ENCODE peak calls at places on chromosome 5, in eight cellular contexts. J is tibial nerve; W is CD8-positive, alpha-beta T cell; P is uterus; Z is GM12865; U is left ventricle myocardium inferior; A is mammary epithelial cell; S is body of pancreas. I is an unnamed sample.

GRCh38 chr5:142863856-142864255 is 93.7 kb downstream of the ARHGAP26 start:
- DNase-seq in J (no peak), W (no peak), P (no peak), Z (no peak), U (no peak), A (no peak), S (no peak), I (no peak)

GRCh38 chr5:174356536-174356935 is 311.0 kb downstream of the NSG2 start:
- DNase-seq in J (no peak), W (no peak), P (no peak), Z (no peak), U (no peak), A (no peak), S (no peak), I (no peak)

GRCh38 chr5:130168211-130168610 is 263.9 kb downstream of the CHSY3 start:
- DNase-seq in J (no peak), W (no peak), P (no peak), Z (no peak), U (no peak), A (no peak), S (no peak), I (peak)

GRCh38 chr5:113330533-113331200 is 104.1 kb downstream of the TSSK1B start:
- DNase-seq in J (no peak), W (no peak), P (no peak), Z (peak), U (peak), A (peak), S (peak), I (peak)

GRCh38 chr5:134547579-134547978 is 22.1 kb downstream of the JADE2 start:
- DNase-seq in J (no peak), W (no peak), P (peak), Z (no peak), U (peak), A (peak), S (peak), I (peak)

GRCh38 chr5:74030371-74030770 is 404.4 kb downstream of the ARHGEF28 start:
- DNase-seq in J (no peak), W (no peak), P (no peak), Z (no peak), U (no peak), A (no peak), S (no peak), I (no peak)

GRCh38 chr5:169805527-169805934 is 168.5 kb downstream of the DOCK2 start:
- DNase-seq in J (no peak), W (no peak), P (no peak), Z (peak), U (no peak), A (no peak), S (no peak), I (peak)

GRCh38 chr5:151345808-151346478 is 1.4 kb downstream of the SLC36A2 start:
- DNase-seq in J (no peak), W (no peak), P (no peak), Z (no peak), U (no peak), A (peak), S (no peak), I (peak)

GRCh38 chr5:68332546-68332945 is 117.0 kb downstream of the PIK3R1 start:
- DNase-seq in J (no peak), W (no peak), P (no peak), Z (peak), U (no peak), A (peak), S (no peak), I (no peak)

GRCh38 chr5:127856310-127856709 is 153.1 kb downstream of the CCDC192 start:
- DNase-seq in J (no peak), W (no peak), P (no peak), Z (peak), U (no peak), A (no peak), S (peak), I (peak)

GRCh38 chr5:151213803-151214613 is 9.9 kb downstream of the CCDC69 start:
- DNase-seq in J (peak), W (peak), P (peak), Z (peak), U (peak), A (no peak), S (peak), I (peak)

GRCh38 chr5:56207537-56207936 is 25.6 kb downstream of the ANKRD55 start:
- DNase-seq in J (no peak), W (no peak), P (no peak), Z (no peak), U (no peak), A (no peak), S (no peak), I (peak)

GRCh38 chr5:75524071-75524470 is 12.4 kb downstream of the POLK start:
- DNase-seq in J (no peak), W (no peak), P (no peak), Z (peak), U (no peak), A (peak), S (no peak), I (no peak)

GRCh38 chr5:83474170-83474796 is 2.7 kb downstream of the VCAN start:
- DNase-seq in J (peak), W (no peak), P (peak), Z (peak), U (peak), A (peak), S (peak), I (peak)

GRCh38 chr5:19564036-19564435 is 424.0 kb downstream of the CDH18 start:
- DNase-seq in J (no peak), W (no peak), P (no peak), Z (no peak), U (no peak), A (no peak), S (no peak), I (no peak)

GRCh38 chr5:130034872-130035271 is 130.6 kb downstream of the CHSY3 start:
- DNase-seq in J (no peak), W (no peak), P (no peak), Z (no peak), U (no peak), A (peak), S (no peak), I (peak)

GRCh38 chr5:74394543-74394923 is 246.0 kb downstream of the ENC1 start:
- DNase-seq in J (no peak), W (no peak), P (no peak), Z (peak), U (no peak), A (no peak), S (no peak), I (no peak)

GRCh38 chr5:15452030-15452429 is 48.0 kb upstream of the FBXL7 start:
- DNase-seq in J (no peak), W (no peak), P (no peak), Z (no peak), U (no peak), A (no peak), S (no peak), I (no peak)

GRCh38 chr5:144207875-144208444 is 37.3 kb downstream of the KCTD16 start:
- DNase-seq in J (no peak), W (no peak), P (no peak), Z (no peak), U (no peak), A (no peak), S (no peak), I (no peak)

GRCh38 chr5:67182406-67182805 is 14.2 kb downstream of the CD180 start:
- DNase-seq in J (no peak), W (no peak), P (peak), Z (no peak), U (peak), A (peak), S (peak), I (peak)

GRCh38 chr5:163506726-163507125 is 1.3 kb downstream of the MAT2B start:
- DNase-seq in J (no peak), W (no peak), P (no peak), Z (peak), U (no peak), A (peak), S (no peak), I (peak)

GRCh38 chr5:66617223-66617861 is 21.1 kb downstream of the MAST4 start:
- DNase-seq in J (no peak), W (no peak), P (no peak), Z (peak), U (no peak), A (no peak), S (no peak), I (no peak)

GRCh38 chr5:34484591-34485228 is 171.4 kb upstream of the RAI14 start:
- DNase-seq in J (no peak), W (no peak), P (no peak), Z (no peak), U (no peak), A (no peak), S (no peak), I (no peak)

GRCh38 chr5:93578813-93579560 is 2.0 kb downstream of the NR2F1-AS1 start:
- DNase-seq in J (peak), W (no peak), P (peak), Z (no peak), U (no peak), A (no peak), S (peak), I (peak)

GRCh38 chr5:33195431-33196128 is 245.2 kb upstream of the TARS1 start:
- DNase-seq in J (no peak), W (no peak), P (no peak), Z (no peak), U (no peak), A (peak), S (no peak), I (peak)

GRCh38 chr5:115855959-115856358 is 14.2 kb downstream of the AP3S1 start:
- DNase-seq in J (no peak), W (no peak), P (no peak), Z (no peak), U (no peak), A (no peak), S (no peak), I (peak)

GRCh38 chr5:45288746-45289145 is 407.4 kb downstream of the HCN1 start:
- DNase-seq in J (no peak), W (no peak), P (no peak), Z (no peak), U (no peak), A (no peak), S (peak), I (no peak)

GRCh38 chr5:39264528-39264927 is 45.2 kb upstream of the FYB1 start:
- DNase-seq in J (no peak), W (no peak), P (no peak), Z (peak), U (no peak), A (no peak), S (no peak), I (no peak)

GRCh38 chr5:103475629-103476240 is 86.9 kb downstream of the NUDT12 start:
- DNase-seq in J (no peak), W (no peak), P (no peak), Z (peak), U (no peak), A (peak), S (no peak), I (peak)

GRCh38 chr5:79318935-79319614 is 83.1 kb downstream of the JMY start:
- DNase-seq in J (no peak), W (no peak), P (no peak), Z (no peak), U (no peak), A (peak), S (no peak), I (peak)

GRCh38 chr5:39257554-39257953 is 38.2 kb upstream of the FYB1 start:
- DNase-seq in J (no peak), W (no peak), P (no peak), Z (no peak), U (no peak), A (no peak), S (no peak), I (no peak)

GRCh38 chr5:163790497-163790896 is 285.1 kb downstream of the MAT2B start:
- DNase-seq in J (no peak), W (no peak), P (no peak), Z (no peak), U (no peak), A (no peak), S (no peak), I (peak)

GRCh38 chr5:107474724-107475489 is 195.8 kb downstream of the EFNA5 start:
- DNase-seq in J (no peak), W (no peak), P (no peak), Z (peak), U (no peak), A (peak), S (no peak), I (peak)

GRCh38 chr5:88203977-88204735 is 64.5 kb downstream of the TMEM161B start:
- DNase-seq in J (no peak), W (peak), P (no peak), Z (no peak), U (no peak), A (no peak), S (no peak), I (peak)

GRCh38 chr5:69308046-69308553 is 24.5 kb downstream of the CCDC125 start:
- DNase-seq in J (no peak), W (no peak), P (no peak), Z (no peak), U (no peak), A (no peak), S (no peak), I (no peak)

GRCh38 chr5:1789838-1790462 is 9.7 kb downstream of the MRPL36 start:
- DNase-seq in J (no peak), W (no peak), P (no peak), Z (no peak), U (no peak), A (peak), S (no peak), I (peak)

GRCh38 chr5:67476531-67476930 is 279.9 kb upstream of the CD180 start:
- DNase-seq in J (no peak), W (no peak), P (no peak), Z (no peak), U (no peak), A (peak), S (no peak), I (no peak)

GRCh38 chr5:125549322-125549871 is 803.0 kb upstream of the ZNF608 start:
- DNase-seq in J (no peak), W (no peak), P (no peak), Z (no peak), U (no peak), A (no peak), S (no peak), I (peak)

GRCh38 chr5:154868702-154869101 is 10.3 kb downstream of the CNOT8 start:
- DNase-seq in J (no peak), W (no peak), P (no peak), Z (no peak), U (no peak), A (no peak), S (peak), I (peak)

GRCh38 chr5:132979367-132979935 is 16.0 kb upstream of the AFF4 start:
- DNase-seq in J (no peak), W (no peak), P (no peak), Z (no peak), U (no peak), A (peak), S (no peak), I (peak)
- H3K4me3 ChIP-seq in J (no peak), W (no peak), P (no peak), Z (no peak), U (no peak), A (no peak), S (no peak), I (no peak)

GRCh38 chr5:167339205-167339604 is 952.2 kb upstream of the WWC1 start:
- DNase-seq in J (no peak), W (no peak), P (no peak), Z (no peak), U (no peak), A (no peak), S (no peak), I (no peak)
- TF ChIP-seq CTCF in J (no peak), W (no peak), P (no peak), Z (no peak), U (no peak), A (no peak), S (no peak), I (no peak)

DNA sequence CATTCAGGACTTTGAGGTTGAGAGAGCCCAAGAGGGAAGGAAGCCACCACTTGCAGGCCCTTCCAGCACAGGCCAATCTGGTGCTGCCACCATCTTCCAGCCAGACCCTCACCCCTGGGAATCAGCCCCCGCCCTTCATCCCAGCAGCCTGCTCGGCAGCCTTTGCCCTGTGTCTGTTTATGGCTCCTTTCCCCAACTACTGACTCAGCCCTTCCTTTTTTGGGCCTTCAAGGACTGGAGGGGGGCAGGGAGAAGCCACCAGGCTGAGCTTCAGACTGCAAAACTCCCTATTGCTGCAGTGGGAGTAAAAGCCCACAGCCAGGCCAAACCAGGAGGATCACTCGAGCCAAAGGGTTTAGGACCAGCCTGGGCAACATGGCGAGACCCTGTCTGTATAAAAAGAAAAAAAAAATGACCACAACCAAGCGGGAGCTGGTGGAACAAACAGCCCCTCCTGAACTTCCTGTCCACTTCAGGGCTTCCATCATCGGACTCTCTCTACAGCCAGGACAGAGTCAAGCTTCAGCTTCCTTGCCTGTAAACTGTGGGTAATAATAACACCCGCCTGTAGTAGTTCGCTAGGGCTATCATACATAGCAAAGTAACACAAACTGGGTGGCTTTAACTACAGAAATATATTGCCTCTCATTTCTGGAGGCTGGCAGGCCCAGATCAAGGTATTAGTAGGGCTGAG is 85.9 kb upstream of the IL17B start:
- DNase-seq in J (no peak), W (no peak), P (no peak), Z (no peak), U (no peak), A (no peak), S (peak), I (peak)
- H3K4me3 ChIP-seq in J (no peak), W (no peak), P (no peak), Z (no peak), U (peak), A (no peak), S (no peak), I (no peak)

DNA sequence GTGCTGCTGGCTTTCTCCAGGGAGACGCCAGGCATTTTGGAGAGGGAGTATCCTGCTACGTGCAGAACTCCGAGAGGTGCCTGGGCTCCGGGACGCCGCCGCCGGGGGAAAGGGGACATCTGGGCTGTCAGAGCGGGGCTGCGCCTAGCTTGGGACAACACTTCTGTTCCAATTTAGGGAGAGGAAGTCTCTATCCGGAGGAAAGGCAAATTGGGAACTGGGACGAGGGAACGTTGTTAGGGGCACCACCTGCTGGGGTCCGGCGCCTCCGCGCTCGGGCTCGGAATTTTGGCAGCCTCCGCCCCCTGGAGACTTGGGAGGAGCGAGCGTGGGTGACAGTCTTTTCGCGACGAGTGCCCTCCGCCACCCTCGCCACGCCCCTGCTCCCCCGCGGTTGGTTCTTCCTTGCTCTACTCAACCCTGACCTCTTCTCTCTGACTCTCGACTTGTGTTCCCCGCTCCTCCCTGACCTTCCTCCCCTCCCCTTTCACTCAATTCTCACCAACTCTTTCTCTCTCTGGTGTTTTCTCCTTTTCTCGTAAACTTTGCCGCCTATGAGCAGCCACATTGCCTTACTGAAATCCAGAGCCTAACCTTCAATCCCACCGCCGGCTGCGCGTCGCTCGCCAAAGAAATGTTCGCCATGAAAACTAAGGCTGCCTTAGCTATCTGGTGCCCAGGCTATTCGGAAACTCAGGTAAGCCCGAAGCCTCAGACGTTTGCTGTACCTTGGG is 1.6 kb downstream of the TSLP start:
- DNase-seq in J (no peak), W (no peak), P (peak), Z (peak), U (peak), A (peak), S (peak), I (peak)
- TF ChIP-seq CTCF in J (no peak), W (no peak), P (no peak), Z (no peak), U (no peak), A (no peak), S (no peak), I (peak)

GRCh38 chr5:3597727-3598082 is 2.1 kb downstream of the IRX1 start:
- DNase-seq in J (no peak), W (no peak), P (no peak), Z (no peak), U (no peak), A (peak), S (no peak), I (no peak)
- H3K4me3 ChIP-seq in J (no peak), W (no peak), P (no peak), Z (no peak), U (no peak), A (peak), S (no peak), I (no peak)

GRCh38 chr5:136058031-136058971 is 29.5 kb downstream of the TGFBI start:
- DNase-seq in J (peak), W (no peak), P (peak), Z (no peak), U (peak), A (peak), S (peak), I (peak)
- TF ChIP-seq CTCF in J (peak), W (no peak), P (peak), Z (no peak), U (peak), A (peak), S (no peak), I (peak)

I was measured in choroid plexus epithelial cell.